ENCODE peak calls at places on chromosomes 13 and 19, in four cellular contexts. C is breast epithelium, L is prostate gland, H is K562. B is an unnamed sample. For H3K9me3, the result is how much of the 10 kb centered on the place peaks cover.

GRCh38 chr13:44244288-44244687 is 129.3 kb upstream of the SERP2 start:
- DNase-seq in C (no peak), L (no peak), H (peak), B (no peak)

GRCh38 chr13:42380420-42381164 is 108.6 kb downstream of the AKAP11 start:
- DNase-seq in C (no peak), L (no peak), H (no peak), B (no peak)

GRCh38 chr19:38682195-38682867 is 34.9 kb downstream of the ACTN4 start:
- DNase-seq in C (no peak), L (no peak), H (no peak), B (no peak)

GRCh38 chr19:3826163-3826562 is 40.0 kb upstream of the MATK start:
- DNase-seq in C (no peak), L (no peak), H (no peak), B (no peak)

GRCh38 chr13:33070713-33071112 is 54.5 kb downstream of the KL start:
- DNase-seq in C (no peak), L (no peak), H (no peak), B (no peak)

GRCh38 chr19:54062643-54063042 is 1.1 kb downstream of the VSTM1 start:
- DNase-seq in C (no peak), L (no peak), H (no peak), B (no peak)

GRCh38 chr19:15652559-15653278 is 12.0 kb downstream of the CYP4F3 start:
- DNase-seq in C (no peak), L (no peak), H (no peak), B (no peak)

GRCh38 chr13:59728896-59729545 is 434.7 kb downstream of the DIAPH3 start:
- DNase-seq in C (no peak), L (no peak), H (no peak), B (no peak)

GRCh38 chr13:71759506-71760225 is 107.3 kb downstream of the DACH1 start:
- DNase-seq in C (no peak), L (no peak), H (no peak), B (no peak)

GRCh38 chr13:112253631-112254030 is 122.5 kb upstream of the SPACA7 start:
- DNase-seq in C (no peak), L (no peak), H (no peak), B (peak)

GRCh38 chr13:114142640-114143490 is 10.4 kb upstream of the RASA3 start:
- DNase-seq in C (no peak), L (peak), H (no peak), B (no peak)

GRCh38 chr13:111304041-111304544 is 16.3 kb upstream of the TEX29 start:
- DNase-seq in C (no peak), L (no peak), H (no peak), B (no peak)

GRCh38 chr19:47112166-47112663 is 1.4 kb downstream of the ZC3H4 start:
- DNase-seq in C (peak), L (peak), H (peak), B (no peak)

GRCh38 chr13:77733674-77734073 is 36.2 kb downstream of the SLAIN1 start:
- DNase-seq in C (no peak), L (no peak), H (no peak), B (no peak)

GRCh38 chr13:27679396-27679795 is 57.7 kb downstream of the POLR1D start:
- DNase-seq in C (no peak), L (no peak), H (no peak), B (no peak)

GRCh38 chr19:29624489-29625210 is 18.6 kb downstream of the POP4 start:
- DNase-seq in C (no peak), L (no peak), H (no peak), B (no peak)

GRCh38 chr19:46787331-46788100 is 878 bp downstream of the SLC1A5 start:
- DNase-seq in C (no peak), L (no peak), H (peak), B (no peak)

GRCh38 chr19:4794971-4795370 is 3.4 kb downstream of the FEM1A start:
- DNase-seq in C (no peak), L (peak), H (no peak), B (no peak)

GRCh38 chr13:90943961-90944360 is 403.5 kb upstream of the MIR17HG start:
- DNase-seq in C (no peak), L (no peak), H (no peak), B (no peak)

GRCh38 chr19:47065242-47065641 is 16.8 kb upstream of the TMEM160 start:
- DNase-seq in C (no peak), L (no peak), H (no peak), B (no peak)

GRCh38 chr19:55146078-55146647 is 2.8 kb downstream of the TNNT1 start:
- DNase-seq in C (no peak), L (no peak), H (peak), B (no peak)

GRCh38 chr13:47005761-47006414 is 109.0 kb upstream of the HTR2A start:
- DNase-seq in C (no peak), L (no peak), H (no peak), B (no peak)

GRCh38 chr19:28012361-28012760 is 1200.6 kb downstream of the UQCRFS1 start:
- DNase-seq in C (no peak), L (no peak), H (peak), B (peak)

DNA sequence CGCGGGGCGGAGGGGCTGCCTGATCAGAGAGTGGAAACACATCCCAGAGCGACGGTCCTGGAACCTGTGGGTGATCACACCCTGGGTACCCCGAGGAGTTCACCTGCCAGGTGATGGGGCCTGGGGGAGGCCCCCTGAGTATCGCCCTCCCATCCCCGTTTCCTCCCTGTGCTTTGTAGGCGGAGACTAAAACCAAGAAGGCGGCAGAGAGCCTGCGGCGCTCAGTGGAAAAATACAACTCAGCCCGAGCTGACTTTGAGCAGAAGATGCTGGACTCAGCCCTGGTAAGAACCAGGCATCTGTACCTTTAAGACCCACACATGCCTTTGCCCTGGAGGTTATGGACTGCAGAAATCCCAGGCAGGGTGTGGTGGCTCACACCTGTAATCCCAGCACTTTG is 19.3 kb downstream of the FCHO1 start:
- DNase-seq in C (no peak), L (no peak), H (no peak), B (no peak)
- H3K9me3 ChIP-seq in C (under half), L (under half), H (under half), B (under half)

GRCh38 chr19:10602330-10603083 is 15.4 kb upstream of the AP1M2 start:
- DNase-seq in C (peak), L (peak), H (peak), B (no peak)
- TF ChIP-seq POLR2AphosphoS5 in C (no peak), L (no peak), H (no peak), B (peak)

DNA sequence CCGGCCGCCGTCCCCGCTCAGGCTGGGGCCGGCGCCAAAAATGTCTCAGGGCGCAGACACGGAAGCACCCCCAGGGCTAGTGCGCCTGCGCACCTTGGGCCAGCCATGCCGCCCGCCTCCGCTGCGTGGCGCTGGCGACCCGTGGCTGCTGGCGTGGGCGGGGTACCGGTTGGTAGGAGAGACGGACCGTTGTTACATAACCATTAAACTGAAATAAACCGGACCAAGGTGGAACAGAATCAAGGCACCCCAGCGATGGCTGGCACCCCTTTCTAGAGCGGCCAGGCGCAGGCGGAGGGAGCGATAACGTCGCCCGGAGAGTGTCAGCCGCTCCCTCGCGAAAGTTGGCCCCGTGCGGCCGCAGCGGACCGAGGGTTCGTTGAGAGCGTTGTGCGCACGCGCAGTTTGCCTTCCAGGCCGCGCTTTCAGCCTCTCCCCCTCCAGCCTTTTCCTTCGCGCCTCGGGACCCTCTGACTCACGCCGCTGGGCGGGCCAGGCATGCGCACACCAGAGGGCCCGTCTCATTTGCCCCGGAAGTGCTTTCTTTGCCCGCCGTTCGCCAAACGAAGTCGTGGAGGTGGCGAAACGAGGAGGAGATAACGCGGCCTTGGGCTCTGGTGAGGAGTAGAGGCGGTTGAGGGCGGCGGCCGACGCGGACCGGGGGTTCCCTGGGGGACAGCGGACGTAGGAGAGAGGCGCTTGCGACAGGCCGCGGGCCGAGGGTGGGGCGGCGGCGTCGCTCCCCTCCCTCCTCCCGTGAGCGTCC is at the start of the genes PLEKHJ1 and SF3A2:
- DNase-seq in C (peak), L (peak), H (peak), B (peak)
- TF ChIP-seq CTCF in C (peak), L (peak), H (peak), B (peak)

GRCh38 chr19:23346696-23347095 is 48.6 kb downstream of the ZNF91 start:
- DNase-seq in C (no peak), L (no peak), H (no peak), B (no peak)

GRCh38 chr19:23345838-23346237 is 49.4 kb downstream of the ZNF91 start:
- DNase-seq in C (no peak), L (no peak), H (peak), B (no peak)

DNA sequence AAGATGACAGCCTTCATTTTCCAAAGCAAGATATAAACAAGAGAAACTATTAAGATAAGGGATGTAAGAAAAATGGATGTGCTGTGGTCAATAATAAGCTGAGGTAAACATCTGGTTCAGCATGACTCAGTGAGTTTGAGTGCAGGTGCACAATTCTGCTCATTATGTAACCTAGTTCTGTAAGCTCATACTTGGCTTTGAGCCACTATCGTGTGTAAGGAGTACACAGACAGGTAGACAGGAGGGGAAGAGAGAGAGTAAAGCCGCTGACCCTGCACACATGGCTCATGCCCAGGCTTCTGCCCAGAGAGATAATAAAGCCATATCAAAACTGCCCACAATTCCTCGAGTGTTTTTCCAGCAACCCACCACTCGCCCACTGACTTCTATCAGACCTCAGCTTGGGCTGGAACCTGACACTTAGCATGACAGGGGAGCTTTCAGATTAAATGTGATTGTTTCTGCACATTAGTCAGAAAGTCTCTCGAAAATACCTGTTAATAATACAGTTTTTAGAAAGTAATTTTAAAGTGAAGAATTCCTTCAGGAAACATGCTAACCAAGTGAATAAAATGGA is 51.7 kb downstream of the ZNF91 start:
- DNase-seq in C (no peak), L (no peak), H (no peak), B (no peak)
- H3K9me3 ChIP-seq in C (half or more), L (under half), H (under half), B (under half)

GRCh38 chr19:40355975-40356680 is 7.6 kb downstream of the PLD3 start:
- DNase-seq in C (no peak), L (no peak), H (no peak), B (no peak)
- TF ChIP-seq POLR2AphosphoS5 in C (no peak), L (no peak), H (no peak), B (no peak)

DNA sequence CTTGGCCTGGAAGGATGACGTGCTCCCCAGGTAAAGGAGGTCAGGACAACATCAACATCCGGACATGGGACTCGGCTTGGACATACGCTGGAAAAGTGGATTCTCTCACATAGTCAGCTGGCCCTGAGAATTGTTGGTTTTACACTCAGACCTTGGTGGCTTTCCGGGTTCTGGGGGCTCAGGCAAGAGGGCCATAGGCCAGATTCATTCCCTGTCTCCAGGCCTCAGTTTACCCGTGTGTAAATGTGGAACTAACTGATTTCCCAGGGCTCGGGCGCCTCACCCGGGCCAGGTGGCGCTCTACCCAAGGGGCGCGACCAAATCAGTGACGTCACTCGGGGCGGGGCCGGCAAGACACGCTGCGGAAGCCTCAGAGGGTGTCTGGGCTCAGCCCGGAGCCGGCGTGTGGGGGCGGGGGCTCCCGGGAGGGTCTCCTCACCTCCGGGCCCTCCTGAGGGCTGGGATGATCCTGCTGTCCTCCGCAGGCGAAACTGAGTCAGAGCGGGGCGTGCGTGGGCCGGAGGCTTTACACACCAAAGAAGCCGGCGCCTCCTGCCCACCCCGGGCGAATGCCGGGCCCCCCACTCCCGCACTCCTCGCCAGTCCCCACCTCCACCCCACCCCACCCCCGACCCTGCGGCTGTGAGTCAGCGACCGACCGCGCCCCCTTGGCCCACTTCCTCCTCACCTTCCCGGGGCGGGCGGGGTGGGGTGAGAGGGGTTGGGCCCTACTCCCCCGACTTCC is 861 bp upstream of the VASP start:
- DNase-seq in C (peak), L (peak), H (peak), B (no peak)
- TF ChIP-seq CTCF in C (no peak), L (peak), H (peak), B (peak)